ENCODE peak calls at places on chromosome 10, in seven cellular contexts. A, D, F, C, W, V and T are unnamed samples.

GRCh38 chr10:86673827-86674581 is 5.7 kb downstream of the LDB3 start:
- DNase-seq in A (no peak), D (peak; percentile 65), F (peak; percentile 69), C (no peak), W (peak; percentile 56), V (no peak), T (no peak)

GRCh38 chr10:25076501-25077197 is 60.2 kb downstream of the THNSL1 start:
- DNase-seq in A (no peak), D (no peak), F (no peak), C (no peak), W (no peak), V (no peak), T (no peak)

GRCh38 chr10:125129076-125129458 is 31.3 kb downstream of the CTBP2 start:
- DNase-seq in A (no peak), D (no peak), F (no peak), C (no peak), W (no peak), V (no peak), T (no peak)

GRCh38 chr10:69232252-69232651 is 12.1 kb downstream of the HKDC1 start:
- DNase-seq in A (no peak), D (no peak), F (no peak), C (peak; percentile 82), W (no peak), V (peak; percentile 77), T (no peak)

GRCh38 chr10:62373995-62374861 is at the start of gene ZNF365:
- DNase-seq in A (no peak), D (peak; percentile 27), F (peak; percentile 34), C (peak; percentile 79), W (peak; percentile 83), V (peak; percentile 21), T (peak; percentile 3)

GRCh38 chr10:101939273-101939635 is 95.7 kb upstream of the KCNIP2 start:
- DNase-seq in A (peak; percentile 13), D (no peak), F (no peak), C (peak; percentile 94), W (no peak), V (peak; percentile 93), T (no peak)

GRCh38 chr10:85667638-85668233 is 698.9 kb downstream of the GRID1 start:
- DNase-seq in A (no peak), D (no peak), F (no peak), C (no peak), W (no peak), V (no peak), T (no peak)

GRCh38 chr10:33126118-33126517 is 168.1 kb upstream of the ITGB1 start:
- DNase-seq in A (no peak), D (no peak), F (no peak), C (no peak), W (no peak), V (peak; percentile 53), T (peak; percentile 27)

GRCh38 chr10:102287991-102288390 is 42.7 kb downstream of the GBF1 start:
- DNase-seq in A (no peak), D (no peak), F (no peak), C (no peak), W (no peak), V (no peak), T (no peak)

GRCh38 chr10:104415526-104416165 is 62.0 kb downstream of the CFAP58 start:
- DNase-seq in A (no peak), D (no peak), F (no peak), C (no peak), W (no peak), V (no peak), T (no peak)

GRCh38 chr10:129424978-129425377 is 42.1 kb upstream of the MGMT start:
- DNase-seq in A (no peak), D (no peak), F (no peak), C (peak; percentile 2), W (no peak), V (no peak), T (no peak)

GRCh38 chr10:5679606-5680005 is 5.0 kb upstream of the TASOR2 start:
- DNase-seq in A (no peak), D (no peak), F (no peak), C (peak; percentile 78), W (no peak), V (peak; percentile 33), T (no peak)

GRCh38 chr10:27513451-27514191 is 9.5 kb downstream of the RAB18 start:
- DNase-seq in A (peak; percentile 66), D (no peak), F (no peak), C (peak; percentile 53), W (no peak), V (peak; percentile 38), T (peak; percentile 13)

GRCh38 chr10:72248477-72249151 is 25.1 kb upstream of the DDIT4 start:
- DNase-seq in A (no peak), D (peak; percentile 93), F (peak; percentile 88), C (peak; percentile 82), W (peak; percentile 84), V (peak; percentile 87), T (peak; percentile 89)

GRCh38 chr10:22659901-22660300 is 54.5 kb downstream of the PIP4K2A start:
- DNase-seq in A (no peak), D (no peak), F (no peak), C (no peak), W (no peak), V (no peak), T (no peak)